ENCODE peak calls at places on chromosomes 7 and 10, in seven cellular contexts. A, F, P, Z, N, U and C are unnamed samples.

GRCh38 chr7:30642789-30643188 is 39.5 kb downstream of the CRHR2 start:
- DNase-seq in P (no peak), F (no peak), Z (no peak), U (no peak), A (no peak), N (no peak), C (no peak)

GRCh38 chr10:96376483-96376882 is 17.7 kb upstream of the OPALIN start:
- DNase-seq in Z (no peak), U (no peak), P (no peak), F (no peak), A (no peak), N (no peak), C (no peak)

GRCh38 chr7:99008921-99009530 is 130.7 kb downstream of the TRRAP start:
- DNase-seq in N (no peak), F (no peak), A (no peak), U (no peak), P (no peak), Z (no peak), C (no peak)

GRCh38 chr10:69456880-69457693 is 5.8 kb downstream of the TSPAN15 start:
- DNase-seq in A (no peak), U (no peak), F (no peak), Z (no peak), N (no peak), P (no peak), C (no peak)

GRCh38 chr10:28628184-28628893 is 49.0 kb upstream of the BAMBI start:
- DNase-seq in F (peak), A (peak), P (no peak), U (peak), N (peak), Z (peak), C (peak)

GRCh38 chr10:130750441-130750840 is 561.1 kb downstream of the TCERG1L start:
- DNase-seq in U (no peak), Z (no peak), A (no peak), P (no peak), N (no peak), F (no peak), C (no peak)

GRCh38 chr7:12207046-12207445 is 4.0 kb upstream of the TMEM106B start:
- DNase-seq in A (no peak), P (no peak), U (no peak), F (no peak), Z (no peak), N (no peak), C (peak)

GRCh38 chr10:21969326-21970287 is 33.9 kb downstream of the DNAJC1 start:
- DNase-seq in F (no peak), A (no peak), Z (no peak), N (no peak), U (no peak), P (no peak), C (no peak)

GRCh38 chr7:142997590-142997989 is 29.3 kb downstream of the OR9A2 start:
- DNase-seq in P (no peak), A (peak), F (no peak), Z (no peak), N (no peak), U (no peak), C (no peak)

GRCh38 chr7:142603870-142604448 is 145.3 kb upstream of the PRSS1 start:
- DNase-seq in A (peak), P (no peak), Z (peak), U (peak), F (peak), N (no peak), C (peak)

GRCh38 chr10:31261502-31262311 is 57.3 kb upstream of the ZEB1 start:
- DNase-seq in N (no peak), P (no peak), A (no peak), Z (no peak), F (no peak), U (no peak), C (no peak)

GRCh38 chr7:148084138-148084537 is 506.4 kb upstream of the C7orf33 start:
- DNase-seq in F (peak), A (peak), Z (peak), U (peak), N (peak), P (no peak), C (peak)

GRCh38 chr7:52962402-52962801 is 73.0 kb upstream of the POM121L12 start:
- DNase-seq in P (no peak), Z (no peak), N (no peak), F (no peak), U (no peak), A (no peak), C (no peak)

GRCh38 chr10:95308389-95309302 is 17.8 kb upstream of the PDLIM1 start:
- DNase-seq in U (peak), Z (peak), N (no peak), A (peak), F (no peak), P (no peak), C (no peak)

GRCh38 chr7:64873517-64873916 is 29.6 kb upstream of the ZNF273 start:
- DNase-seq in A (no peak), N (no peak), U (no peak), Z (no peak), P (no peak), F (peak), C (no peak)

GRCh38 chr7:98280791-98281756 is at the start of gene BRI3:
- DNase-seq in N (peak), Z (peak), A (peak), P (peak), F (peak), U (peak), C (peak)

GRCh38 chr7:111638048-111638447 is 75.8 kb upstream of the IMMP2L start:
- DNase-seq in A (no peak), P (no peak), U (no peak), Z (no peak), N (no peak), F (no peak), C (no peak)
- TF ChIP-seq JUND in A (no peak), P (no peak), U (no peak), Z (no peak), N (no peak), F (no peak), C (no peak)

DNA sequence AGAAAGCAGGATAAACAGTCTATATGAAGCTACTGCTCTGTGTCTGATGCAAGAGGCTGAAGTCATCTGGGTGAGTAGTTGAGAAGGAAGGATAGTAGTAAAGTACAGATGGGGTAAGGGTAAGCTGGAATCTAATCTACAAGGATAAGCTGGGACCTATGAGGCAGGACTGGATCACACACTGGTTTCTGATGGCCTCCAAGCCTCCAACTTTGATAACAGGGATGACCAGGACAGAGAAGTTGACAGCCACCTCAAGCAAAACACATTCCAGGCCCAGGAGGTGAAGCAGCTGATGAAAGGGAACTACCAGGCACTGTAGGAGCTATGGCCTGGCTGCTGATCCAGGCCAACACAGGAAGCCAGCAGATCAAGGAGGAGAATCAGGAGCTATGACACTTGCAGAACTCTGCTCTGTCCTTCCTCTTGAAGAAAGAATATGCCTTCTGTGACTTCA is 278.1 kb upstream of the TMEM229A start:
- DNase-seq in N (no peak), U (no peak), F (no peak), A (no peak), Z (no peak), P (no peak), C (no peak)
- TF ChIP-seq JUND in N (no peak), U (no peak), F (no peak), A (no peak), Z (no peak), P (no peak), C (no peak)

GRCh38 chr7:44177570-44178131 is 11.6 kb downstream of the GCK start:
- DNase-seq in P (no peak), N (no peak), A (no peak), U (no peak), F (no peak), Z (no peak), C (no peak)
- TF ChIP-seq JUND in P (no peak), N (no peak), A (no peak), U (no peak), F (no peak), Z (no peak), C (no peak)

GRCh38 chr10:101840102-101840684 is 3.4 kb downstream of the KCNIP2 start:
- DNase-seq in A (peak), P (no peak), N (no peak), F (peak), U (no peak), Z (no peak), C (no peak)
- TF ChIP-seq JUND in A (no peak), P (no peak), N (no peak), F (no peak), U (no peak), Z (no peak), C (no peak)

DNA sequence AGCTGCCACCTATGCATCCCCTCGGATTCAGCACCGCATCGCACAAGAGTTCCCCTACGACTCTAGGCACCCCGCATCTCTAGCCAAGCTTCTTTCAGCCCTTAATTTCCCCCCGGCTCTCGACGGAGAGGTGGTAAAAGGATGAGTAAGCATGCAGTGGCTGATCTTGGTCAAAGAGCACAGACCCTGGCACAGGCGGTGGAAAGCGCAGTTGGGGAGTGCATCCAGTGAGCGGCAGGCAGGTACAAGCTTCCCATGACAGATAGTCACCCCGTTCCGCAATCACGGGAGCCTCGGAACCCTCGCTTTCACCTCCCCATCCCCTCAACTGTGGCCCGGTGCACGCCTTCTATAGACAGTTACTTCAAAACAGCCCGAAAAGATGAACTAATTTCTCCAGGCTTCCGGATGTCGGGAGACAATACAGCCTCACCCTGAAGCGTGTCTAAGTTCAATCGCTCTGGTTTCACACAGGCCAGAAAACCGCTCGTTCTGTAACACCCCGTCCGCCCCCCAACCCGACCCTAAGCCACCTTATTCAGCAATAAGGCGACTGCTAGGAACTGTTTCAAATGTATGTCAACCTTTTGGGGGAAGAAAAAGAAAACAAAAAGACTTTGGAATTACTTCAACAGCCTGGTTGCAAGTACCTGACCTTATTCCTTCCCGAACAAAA is 1.5 kb downstream of the RHEB start:
- DNase-seq in U (peak), F (peak), A (peak), Z (no peak), N (no peak), P (no peak), C (no peak)
- TF ChIP-seq JUND in U (peak), F (no peak), A (peak), Z (no peak), N (no peak), P (no peak), C (no peak)

GRCh38 chr10:80769700-80770160 is 232.0 kb downstream of the SH2D4B start:
- DNase-seq in P (no peak), F (no peak), N (no peak), U (no peak), A (peak), Z (no peak), C (no peak)
- TF ChIP-seq JUND in P (no peak), F (no peak), N (no peak), U (no peak), A (peak), Z (no peak), C (no peak)